ENCODE peak calls at places on chromosomes 11 and 22, in seven cellular contexts. K is fibroblast of mammary gland, E is cardiac fibroblast, X is left ventricle myocardium inferior, C is HCT116, R is AG09309, N is WERI-Rb-1. Y is an unnamed sample.

GRCh38 chr11:85863855-85864254 is 8.7 kb downstream of the CCDC83 start:
- DNase-seq in K (no peak), E (no peak), X (no peak), C (no peak), R (no peak), N (peak; percentile 30), Y (no peak)

GRCh38 chr11:118771481-118772278 is 19.3 kb downstream of the DDX6 start:
- DNase-seq in K (no peak), E (no peak), X (no peak), C (no peak), R (no peak), N (no peak), Y (no peak)

GRCh38 chr11:120786206-120786735 is 237.6 kb upstream of the TBCEL start:
- DNase-seq in K (no peak), E (no peak), X (no peak), C (no peak), R (no peak), N (no peak), Y (no peak)

GRCh38 chr11:84714316-84714780 is 912.8 kb downstream of the DLG2 start:
- DNase-seq in K (peak; percentile 53), E (peak; percentile 35), X (peak; percentile 29), C (peak; percentile 12), R (no peak), N (peak; percentile 47), Y (peak; percentile 69)

GRCh38 chr22:49307071-49307830 is 520.4 kb downstream of the BRD1 start:
- DNase-seq in K (no peak), E (no peak), X (no peak), C (no peak), R (no peak), N (no peak), Y (no peak)

GRCh38 chr22:28023036-28023435 is 104.0 kb upstream of the PITPNB start:
- DNase-seq in K (no peak), E (no peak), X (peak; percentile 11), C (no peak), R (no peak), N (peak; percentile 2), Y (no peak)

GRCh38 chr11:74695705-74696280 is 35.4 kb downstream of the CHRDL2 start:
- DNase-seq in K (no peak), E (no peak), X (no peak), C (no peak), R (no peak), N (peak; percentile 28), Y (no peak)

GRCh38 chr22:37282385-37282677 is at the start of gene CYTH4:
- DNase-seq in K (no peak), E (peak; percentile 26), X (peak; percentile 64), C (no peak), R (no peak), N (no peak), Y (peak; percentile 72)

GRCh38 chr11:8757047-8757446 is 74.5 kb downstream of the RPL27A start:
- DNase-seq in K (no peak), E (no peak), X (no peak), C (no peak), R (no peak), N (no peak), Y (peak; percentile 17)

GRCh38 chr11:37988031-37988430 is 1390.0 kb upstream of the RAG2 start:
- DNase-seq in K (no peak), E (peak; percentile 84), X (no peak), C (no peak), R (no peak), N (no peak), Y (peak; percentile 86)

GRCh38 chr11:100727410-100727809 is 40.3 kb downstream of the ARHGAP42 start:
- DNase-seq in K (no peak), E (peak; percentile 56), X (peak; percentile 52), C (no peak), R (no peak), N (no peak), Y (no peak)

DNA sequence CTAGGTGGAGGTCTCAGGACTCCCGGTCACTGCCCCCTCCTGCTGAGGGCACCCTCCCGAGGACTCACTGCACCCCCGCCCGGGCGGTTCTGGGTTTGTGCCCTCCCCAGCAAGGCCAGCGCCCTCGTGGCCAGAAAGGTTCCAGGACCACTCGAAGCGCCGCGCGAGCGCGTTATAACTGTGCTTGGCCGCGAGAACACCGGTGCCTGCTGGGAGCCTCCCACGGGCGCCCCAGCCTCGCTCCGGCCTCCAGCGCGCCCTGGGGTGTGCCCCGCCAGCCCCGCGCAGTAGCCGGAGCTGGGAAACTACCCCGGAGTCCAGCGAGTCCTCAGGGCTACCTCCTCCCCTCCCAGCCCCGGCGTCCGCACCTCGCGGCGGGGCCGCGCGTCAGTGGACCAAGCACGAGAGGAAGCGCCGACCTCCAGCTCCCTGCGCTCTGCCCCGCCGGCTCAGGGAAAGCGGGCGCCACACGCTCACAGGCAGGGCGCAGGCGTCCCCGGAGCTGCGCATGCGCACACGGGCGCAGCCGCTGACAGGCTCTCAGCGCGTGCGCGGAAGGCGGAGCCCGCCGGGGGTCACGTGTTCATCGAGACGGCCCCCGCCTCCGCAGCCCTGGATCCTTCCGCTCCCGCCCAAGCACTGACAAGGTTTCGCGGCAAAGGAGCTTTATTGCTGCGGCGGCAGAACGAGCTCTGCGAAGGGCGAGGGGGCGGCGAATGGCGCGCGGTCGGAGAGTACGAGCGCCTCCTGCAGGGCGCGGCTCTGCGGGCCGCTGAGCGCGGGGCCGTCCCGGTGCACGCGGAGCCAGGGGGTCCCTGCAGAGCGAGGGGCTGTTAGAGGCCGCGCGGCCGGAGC is at the start of gene SCO2:
- DNase-seq in K (peak; percentile 97), E (peak; percentile 97), X (peak; percentile 97), C (peak; percentile 93), R (peak; percentile 85), N (peak; percentile 97), Y (peak; percentile 97)
- TF ChIP-seq CTCF in K (peak; percentile 21), E (peak; percentile 31), X (peak; percentile 43), C (peak; percentile 47), R (peak; percentile 45), N (peak; percentile 62), Y (no peak)

GRCh38 chr11:35478411-35479139 is 46.8 kb downstream of the PAMR1 start:
- DNase-seq in K (no peak), E (no peak), X (no peak), C (no peak), R (no peak), N (no peak), Y (no peak)
- H3K4me3 ChIP-seq in K (no peak overlapping the region), E (no peak overlapping the region), X (no peak overlapping the region), C (no peak overlapping the region), R (no peak overlapping the region), N (no peak overlapping the region), Y (no peak overlapping the region)

GRCh38 chr11:70377645-70378044 is 20.7 kb upstream of the CTTN start:
- DNase-seq in K (no peak), E (no peak), X (no peak), C (no peak), R (no peak), N (no peak), Y (no peak)

GRCh38 chr11:70381350-70381749 is 17.0 kb upstream of the CTTN start:
- DNase-seq in K (no peak), E (no peak), X (no peak), C (no peak), R (no peak), N (no peak), Y (no peak)

GRCh38 chr11:70381872-70382842 is 16.2 kb upstream of the CTTN start:
- DNase-seq in K (peak; percentile 75), E (peak; percentile 42), X (no peak), C (no peak), R (peak; percentile 54), N (no peak), Y (no peak)

GRCh38 chr11:70376621-70377020 is 21.7 kb upstream of the CTTN start:
- DNase-seq in K (no peak), E (no peak), X (no peak), C (no peak), R (no peak), N (no peak), Y (no peak)

GRCh38 chr11:70378506-70379134 is 19.7 kb upstream of the CTTN start:
- DNase-seq in K (no peak), E (no peak), X (no peak), C (no peak), R (no peak), N (no peak), Y (no peak)
- TF ChIP-seq CTCF in K (no peak), E (no peak), X (no peak), C (peak; percentile 37), R (peak; percentile 10), N (no peak), Y (peak; percentile 12)

DNA sequence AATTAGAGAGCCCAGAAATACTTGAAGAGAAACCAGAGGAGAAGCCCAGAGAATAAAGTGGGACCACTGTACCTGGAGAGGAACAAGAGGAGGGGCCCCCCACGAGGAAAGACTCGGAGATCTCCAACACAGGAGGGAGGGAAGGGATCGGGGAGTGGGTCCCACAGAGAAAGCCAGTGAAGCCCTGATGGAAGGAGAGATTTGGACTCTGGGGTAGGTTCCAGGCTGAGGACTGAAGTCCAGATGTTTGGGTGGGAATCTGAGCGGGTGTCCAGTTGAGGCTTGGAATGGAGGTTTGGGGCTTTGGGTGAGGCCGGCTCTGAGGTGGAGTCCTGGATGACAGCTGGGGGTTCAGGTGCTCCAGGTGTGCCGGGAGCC is 32.7 kb downstream of the PDE2A start:
- DNase-seq in K (no peak), E (no peak), X (no peak), C (no peak), R (no peak), N (no peak), Y (no peak)
- H3K4me3 ChIP-seq in K (no peak overlapping the region), E (no peak overlapping the region), X (peak overlapping the region; percentile 88), C (peak overlapping the region; percentile 61), R (no peak overlapping the region), N (no peak overlapping the region), Y (no peak overlapping the region)

GRCh38 chr22:42111798-42112197 is 18.8 kb downstream of the CYP2D6 start:
- DNase-seq in K (no peak), E (no peak), X (no peak), C (no peak), R (no peak), N (no peak), Y (no peak)
- TF ChIP-seq CTCF in K (no peak), E (no peak), X (no peak), C (peak; percentile 11), R (no peak), N (no peak), Y (no peak)

GRCh38 chr11:562046-562645 is 1.4 kb downstream of the RASSF7 start:
- DNase-seq in K (no peak), E (no peak), X (no peak), C (no peak), R (no peak), N (no peak), Y (no peak)

GRCh38 chr11:565921-566509 is 5.2 kb downstream of the RASSF7 start:
- DNase-seq in K (no peak), E (no peak), X (no peak), C (no peak), R (no peak), N (no peak), Y (no peak)

GRCh38 chr11:561148-562003 is 606 bp downstream of the RASSF7 start:
- DNase-seq in K (no peak), E (no peak), X (no peak), C (no peak), R (no peak), N (no peak), Y (peak; percentile 66)

GRCh38 chr11:563066-563811 is 2.5 kb downstream of the RASSF7 start:
- DNase-seq in K (no peak), E (no peak), X (no peak), C (no peak), R (no peak), N (no peak), Y (no peak)

GRCh38 chr11:563812-564578 is 3.2 kb downstream of the RASSF7 start:
- DNase-seq in K (no peak), E (no peak), X (no peak), C (no peak), R (no peak), N (no peak), Y (peak; percentile 77)
- H3K4me3 ChIP-seq in K (no peak overlapping the region), E (no peak overlapping the region), X (no peak overlapping the region), C (no peak overlapping the region), R (no peak overlapping the region), N (no peak overlapping the region), Y (no peak overlapping the region)

GRCh38 chr11:131063638-131064037 is 147.4 kb upstream of the SNX19 start:
- DNase-seq in K (no peak), E (no peak), X (no peak), C (no peak), R (no peak), N (no peak), Y (no peak)
- TF ChIP-seq CTCF in K (no peak), E (no peak), X (no peak), C (no peak), R (no peak), N (no peak), Y (no peak)